ENCODE peak calls at places on chromosomes 11 and 22, in nine cellular contexts. G is colonic mucosa; F is lung; X is stomach; O is CD8-positive, alpha-beta T cell; Z is lower leg skin; P is upper lobe of right lung; U is astrocyte of the cerebellum; W is fibroblast of mammary gland. S is an unnamed sample.

GRCh38 chr11:126485021-126485781 is 129.7 kb downstream of the ST3GAL4 start:
- DNase-seq in Z (no peak), X (no peak), P (peak), W (peak), U (no peak), G (no peak), F (no peak), O (no peak), S (peak)

GRCh38 chr22:30390974-30391691 is 3.9 kb upstream of the RNF215 start:
- DNase-seq in X (peak), O (peak), W (peak), Z (no peak), G (peak), P (peak), F (peak), U (peak), S (peak)

GRCh38 chr11:68271781-68272608 is at the start of gene C11orf24:
- DNase-seq in W (peak), X (peak), F (peak), Z (peak), O (peak), U (peak), P (peak), G (peak), S (peak)

GRCh38 chr11:75196426-75196825 is 44.1 kb upstream of the TPBGL start:
- DNase-seq in G (no peak), O (no peak), U (no peak), F (no peak), Z (peak), X (no peak), W (no peak), P (peak), S (no peak)

GRCh38 chr11:121344824-121345223 is 52.3 kb downstream of the SC5D start:
- DNase-seq in F (no peak), U (no peak), X (no peak), W (no peak), G (no peak), Z (no peak), O (no peak), P (no peak), S (no peak)

GRCh38 chr11:125990244-125990643 is 44.4 kb downstream of the VSIG10L2 start:
- DNase-seq in O (no peak), G (no peak), X (no peak), U (peak), F (peak), Z (no peak), W (peak), P (no peak), S (peak)

GRCh38 chr11:99534812-99535211 is 514.1 kb downstream of the CNTN5 start:
- DNase-seq in F (no peak), Z (no peak), G (no peak), W (peak), O (no peak), P (no peak), U (no peak), X (no peak), S (peak)

GRCh38 chr11:129392995-129393394 is 17.3 kb downstream of the BARX2 start:
- DNase-seq in G (no peak), O (no peak), F (no peak), Z (no peak), X (no peak), W (no peak), P (no peak), U (no peak), S (no peak)

GRCh38 chr22:32957093-32957835 is 100.9 kb downstream of the SYN3 start:
- DNase-seq in P (no peak), X (no peak), Z (no peak), U (no peak), W (no peak), O (no peak), G (no peak), F (no peak), S (no peak)

GRCh38 chr11:121206810-121207209 is 85.8 kb upstream of the SC5D start:
- DNase-seq in P (no peak), F (no peak), G (no peak), O (no peak), Z (no peak), W (no peak), U (no peak), X (no peak), S (no peak)

GRCh38 chr22:50469377-50470305 is 5.2 kb downstream of the SBF1 start:
- DNase-seq in G (peak), Z (peak), P (peak), O (peak), X (peak), F (peak), U (peak), W (peak), S (peak)

GRCh38 chr11:100438366-100438765 is 248.7 kb upstream of the ARHGAP42 start:
- DNase-seq in P (no peak), X (no peak), F (no peak), U (no peak), W (no peak), O (no peak), G (no peak), Z (no peak), S (no peak)

GRCh38 chr11:130519128-130519932 is 70.9 kb downstream of the ADAMTS15 start:
- DNase-seq in G (no peak), P (no peak), U (no peak), W (no peak), O (no peak), X (peak), Z (peak), F (no peak), S (no peak)

GRCh38 chr11:26439854-26440253 is 107.9 kb downstream of the ANO3 start:
- DNase-seq in X (no peak), G (no peak), P (no peak), O (no peak), W (no peak), Z (no peak), U (no peak), F (no peak), S (no peak)

GRCh38 chr22:37746366-37747089 is 49.7 kb downstream of the TRIOBP start:
- DNase-seq in O (peak), W (no peak), Z (no peak), F (no peak), X (no peak), U (no peak), G (peak), P (peak), S (peak)

GRCh38 chr11:30741039-30741550 is 154.9 kb upstream of the MPPED2 start:
- DNase-seq in G (no peak), X (no peak), U (no peak), Z (no peak), W (peak), F (no peak), O (no peak), P (no peak), S (peak)

GRCh38 chr11:46346886-46347636 is at the start of gene DGKZ:
- DNase-seq in F (peak), P (peak), O (peak), U (peak), W (peak), X (peak), G (peak), Z (peak), S (peak)

GRCh38 chr11:1487091-1487850 is 692 bp upstream of the MOB2 start:
- DNase-seq in F (no peak), X (no peak), G (no peak), P (peak), O (no peak), W (no peak), Z (no peak), U (no peak), S (no peak)

GRCh38 chr11:132504501-132505041 is 1027.7 kb downstream of the OPCML start:
- DNase-seq in W (no peak), O (no peak), P (no peak), U (no peak), Z (no peak), F (no peak), X (no peak), G (no peak), S (no peak)

GRCh38 chr22:42939941-42940653 is 74.9 kb downstream of the PACSIN2 start:
- DNase-seq in Z (no peak), W (peak), X (peak), P (peak), G (peak), F (peak), O (no peak), U (peak), S (peak)

GRCh38 chr22:44286673-44287072 is 26.1 kb downstream of the SHISAL1 start:
- DNase-seq in F (no peak), Z (no peak), P (no peak), X (no peak), O (no peak), G (no peak), W (peak), U (no peak), S (peak)

GRCh38 chr11:27921472-27921871 is 186.5 kb downstream of the KIF18A start:
- DNase-seq in F (no peak), O (no peak), X (no peak), G (no peak), P (no peak), U (no peak), Z (no peak), W (peak), S (peak)

GRCh38 chr11:92224394-92225205 is at the start of gene FAT3:
- DNase-seq in G (peak), P (peak), Z (no peak), X (no peak), O (no peak), U (peak), F (no peak), W (peak), S (peak)

GRCh38 chr22:43098356-43098755 is 9.2 kb upstream of the TTLL1 start:
- DNase-seq in Z (no peak), O (no peak), W (no peak), F (no peak), U (no peak), X (no peak), G (no peak), P (no peak), S (no peak)

GRCh38 chr11:63592975-63593395 is 21.2 kb downstream of the PLAAT3 start:
- DNase-seq in F (no peak), O (no peak), U (no peak), W (peak), X (no peak), G (no peak), P (no peak), Z (no peak), S (peak)

GRCh38 chr22:39153220-39153860 is 860 bp upstream of the CBX7 start:
- DNase-seq in U (no peak), G (no peak), X (no peak), W (no peak), F (no peak), P (peak), Z (no peak), O (no peak), S (no peak)
- H3K4me3 ChIP-seq in U (peak), G (peak), X (peak), W (peak), F (peak), P (peak), Z (peak), O (peak), S (peak)

GRCh38 chr11:109514313-109515018 is 92.5 kb downstream of the C11orf87 start:
- DNase-seq in X (no peak), W (no peak), O (no peak), G (no peak), Z (no peak), F (no peak), U (no peak), P (no peak), S (no peak)
- TF ChIP-seq CTCF in X (no peak), W (no peak), O (no peak), G (no peak), Z (no peak), F (no peak), U (no peak), P (no peak), S (no peak)

DNA sequence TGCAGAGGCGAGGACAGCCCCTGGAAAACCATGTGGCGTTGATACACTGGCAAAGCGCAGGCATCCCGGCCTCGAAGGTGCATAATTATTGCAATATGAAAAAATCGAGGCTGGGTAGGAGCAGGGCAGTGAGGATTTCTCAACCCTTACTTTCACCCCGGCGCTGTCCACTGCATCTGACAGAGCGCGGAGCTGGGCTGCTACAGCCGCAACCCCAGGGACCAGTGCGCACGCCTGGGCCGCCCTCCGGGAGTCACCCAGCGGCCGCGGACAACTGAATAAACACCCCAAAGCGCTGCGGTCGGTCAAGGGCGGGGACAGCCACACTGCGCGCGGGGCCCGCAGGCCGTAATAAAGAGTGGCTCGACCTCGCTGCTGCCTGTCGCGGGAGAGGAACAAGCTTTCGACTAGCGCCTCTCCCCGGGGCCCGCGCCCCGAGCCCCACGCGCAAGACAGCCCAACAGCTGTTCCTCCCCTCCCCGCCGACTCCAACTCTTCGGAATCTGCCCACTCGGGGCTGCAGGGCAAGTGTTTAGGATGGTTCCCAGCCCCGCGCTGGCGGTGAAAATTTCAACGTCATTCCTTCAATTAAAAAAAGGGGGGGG is 3.6 kb upstream of the WT1 start:
- DNase-seq in O (no peak), W (no peak), Z (no peak), U (no peak), G (no peak), X (no peak), P (no peak), F (no peak), S (no peak)
- H3K4me3 ChIP-seq in O (no peak), W (no peak), Z (no peak), U (peak), G (no peak), X (no peak), P (no peak), F (no peak), S (no peak)

GRCh38 chr11:66956689-66957290 is 1.4 kb downstream of the PC start:
- DNase-seq in F (no peak), X (peak), O (no peak), P (peak), Z (no peak), W (peak), G (no peak), U (no peak), S (peak)
- TF ChIP-seq CTCF in F (no peak), X (no peak), O (no peak), P (no peak), Z (no peak), W (peak), G (no peak), U (peak), S (peak)

GRCh38 chr22:20439928-20440575 is 2.4 kb upstream of the SCARF2 start:
- DNase-seq in X (no peak), W (no peak), O (no peak), Z (peak), F (no peak), G (no peak), P (peak), U (no peak), S (no peak)

GRCh38 chr22:20438066-20438677 is 547 bp upstream of the SCARF2 start:
- DNase-seq in O (no peak), U (peak), Z (no peak), G (no peak), F (no peak), P (peak), W (no peak), X (no peak), S (peak)

GRCh38 chr22:20439556-20439927 is 1.9 kb upstream of the SCARF2 start:
- DNase-seq in G (no peak), U (no peak), O (no peak), F (no peak), X (no peak), W (no peak), P (no peak), Z (peak), S (no peak)

GRCh38 chr22:20437253-20438065 is at the start of gene SCARF2:
- DNase-seq in U (peak), P (peak), W (no peak), F (no peak), Z (peak), O (no peak), X (no peak), G (no peak), S (peak)

DNA sequence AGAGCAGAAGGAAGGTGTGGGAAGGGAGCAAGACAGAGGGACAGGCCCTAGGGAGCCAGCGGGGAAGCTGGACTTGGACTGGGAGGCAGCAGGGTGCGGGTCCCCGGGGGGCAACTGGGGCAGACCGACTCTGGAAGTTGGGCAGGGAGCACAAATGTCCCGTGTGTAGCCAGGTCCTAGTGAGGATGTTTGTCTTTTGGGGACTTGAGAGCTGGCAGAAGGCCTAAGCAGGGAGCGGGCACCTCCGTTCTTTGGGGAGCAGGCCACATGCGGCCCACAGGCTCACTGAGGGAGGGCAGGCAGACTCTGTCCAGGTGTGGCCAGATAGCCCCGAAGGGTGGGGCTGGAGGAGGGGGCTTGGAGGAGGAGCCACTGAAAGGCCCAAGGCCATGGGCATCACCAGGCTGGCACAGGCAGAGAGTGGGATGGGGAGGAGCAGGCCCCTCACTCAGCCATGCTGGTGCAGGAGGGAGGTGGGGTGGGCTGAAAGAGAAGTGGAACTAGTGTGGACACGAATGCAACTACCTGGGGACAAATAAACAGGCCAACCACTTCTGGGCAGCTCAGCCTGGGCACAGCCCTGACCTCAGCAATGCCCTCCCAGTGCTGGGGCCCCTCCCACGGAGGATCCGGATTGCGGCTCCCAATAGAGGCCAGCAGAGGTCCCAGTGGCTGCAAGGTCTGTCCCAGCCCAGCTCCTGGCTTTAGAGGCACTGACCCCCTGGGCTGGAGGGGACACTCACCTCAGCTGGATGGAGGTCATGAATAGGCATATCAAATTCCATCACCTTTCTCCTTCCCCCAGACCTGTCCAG is 1.3 kb upstream of the SCARF2 start:
- DNase-seq in O (no peak), G (no peak), F (no peak), U (no peak), P (peak), W (no peak), Z (peak), X (no peak), S (peak)
- H3K4me3 ChIP-seq in O (no peak), G (no peak), F (no peak), U (peak), P (peak), W (peak), Z (peak), X (peak), S (peak)

GRCh38 chr11:12915093-12915492 is 94.0 kb upstream of the RASSF10 start:
- DNase-seq in Z (no peak), P (no peak), W (no peak), O (no peak), U (no peak), G (no peak), F (no peak), X (no peak), S (no peak)

GRCh38 chr11:12909866-12910265 is 99.2 kb upstream of the RASSF10 start:
- DNase-seq in U (no peak), W (peak), X (no peak), O (no peak), G (no peak), P (no peak), F (no peak), Z (no peak), S (peak)

GRCh38 chr11:12918667-12919066 is 90.4 kb upstream of the RASSF10 start:
- DNase-seq in Z (no peak), F (no peak), P (no peak), G (no peak), O (no peak), X (no peak), W (no peak), U (no peak), S (no peak)

GRCh38 chr11:12917830-12918229 is 91.3 kb upstream of the RASSF10 start:
- DNase-seq in G (no peak), X (no peak), P (no peak), O (no peak), Z (no peak), U (no peak), W (no peak), F (no peak), S (no peak)

DNA sequence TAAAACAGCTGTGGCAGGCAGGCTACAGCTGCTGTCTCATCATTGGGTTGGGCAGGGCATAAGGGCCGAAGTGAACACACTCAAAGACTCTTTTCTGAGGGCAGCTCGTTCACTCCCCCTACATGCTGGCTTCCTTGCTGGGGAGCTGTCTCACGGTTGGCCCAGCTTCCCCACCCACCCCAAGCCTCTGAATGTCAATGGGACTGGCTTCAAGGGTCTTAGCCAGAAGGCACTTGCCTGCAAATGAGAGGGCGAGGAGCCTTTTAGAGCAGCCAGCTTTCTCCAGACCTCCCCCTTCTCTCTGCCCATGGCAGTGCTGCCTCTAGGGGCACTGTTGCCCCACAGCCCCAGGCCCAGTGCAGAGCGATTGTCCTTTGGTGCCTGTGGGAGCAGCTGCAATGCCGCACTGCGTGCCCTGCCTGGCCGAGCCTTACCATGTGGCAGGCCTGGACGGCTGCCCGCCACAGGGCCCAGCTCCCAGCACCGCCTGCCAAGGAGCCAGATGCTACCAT is 94.7 kb upstream of the RASSF10 start:
- DNase-seq in G (peak), F (no peak), U (peak), X (no peak), P (peak), W (peak), O (no peak), Z (peak), S (peak)
- TF ChIP-seq CTCF in G (peak), F (no peak), U (peak), X (peak), P (peak), W (peak), O (no peak), Z (no peak), S (peak)

GRCh38 chr22:41544671-41545476 is 604 bp upstream of the POLR3H start:
- DNase-seq in Z (no peak), W (no peak), X (no peak), F (no peak), O (no peak), G (no peak), U (no peak), P (no peak), S (no peak)
- H3K4me3 ChIP-seq in Z (no peak), W (peak), X (peak), F (no peak), O (peak), G (peak), U (peak), P (peak), S (peak)

GRCh38 chr22:17486313-17486712 is 77.0 kb upstream of the SLC25A18 start:
- DNase-seq in G (no peak), Z (peak), W (no peak), P (no peak), O (no peak), X (no peak), U (no peak), F (no peak), S (no peak)
- TF ChIP-seq CTCF in G (no peak), Z (no peak), W (no peak), P (no peak), O (no peak), X (no peak), U (no peak), F (no peak), S (no peak)

GRCh38 chr11:64891215-64891848 is 12.9 kb upstream of the EHD1 start:
- DNase-seq in X (peak), Z (no peak), P (no peak), G (peak), W (no peak), O (no peak), U (no peak), F (no peak), S (no peak)
- H3K4me3 ChIP-seq in X (peak), Z (no peak), P (no peak), G (peak), W (no peak), O (no peak), U (no peak), F (no peak), S (no peak)

GRCh38 chr22:23888615-23889401 is 5.4 kb upstream of the MIF start:
- DNase-seq in X (no peak), Z (no peak), O (no peak), F (no peak), P (no peak), W (peak), G (no peak), U (no peak), S (peak)
- TF ChIP-seq CTCF in X (no peak), Z (no peak), O (no peak), F (no peak), P (no peak), W (peak), G (no peak), U (peak), S (no peak)

S was measured in foreskin fibroblast.